ENCODE peak calls at places on chromosomes 6 and 20, in six cellular contexts. I, N, L, X, Q and J are unnamed samples.

GRCh38 chr6:170265655-170266054 is 25.2 kb downstream of the DLL1 start:
- DNase-seq in Q (no peak), I (no peak), N (no peak), X (peak), L (no peak), J (no peak)

GRCh38 chr6:144285798-144286502 is 815 bp downstream of the UTRN start:
- DNase-seq in I (no peak), X (peak), Q (no peak), N (peak), L (peak), J (peak)

GRCh38 chr20:36859282-36859555 is 16.7 kb upstream of the TLDC2 start:
- DNase-seq in Q (no peak), I (no peak), L (no peak), X (no peak), N (no peak), J (no peak)

GRCh38 chr20:62358728-62359490 is 8.2 kb downstream of the LAMA5 start:
- DNase-seq in X (no peak), I (no peak), L (no peak), N (no peak), Q (peak), J (no peak)

GRCh38 chr20:48467622-48468021 is 360.2 kb downstream of the PREX1 start:
- DNase-seq in L (no peak), X (no peak), N (no peak), Q (peak), I (no peak), J (no peak)

GRCh38 chr20:42179768-42180167 is 561.6 kb upstream of the CHD6 start:
- DNase-seq in X (no peak), N (peak), L (no peak), I (no peak), Q (no peak), J (peak)

GRCh38 chr20:4546342-4546741 is 175.4 kb upstream of the PRND start:
- DNase-seq in X (no peak), N (no peak), Q (no peak), I (no peak), L (no peak), J (no peak)

GRCh38 chr6:52389264-52389625 is 27.3 kb downstream of the PAQR8 start:
- DNase-seq in Q (peak), X (no peak), N (no peak), L (no peak), I (no peak), J (no peak)

GRCh38 chr6:75207211-75207984 is 1.5 kb upstream of the COL12A1 start:
- DNase-seq in L (peak), X (peak), N (no peak), Q (no peak), I (no peak), J (peak)

GRCh38 chr6:37566209-37566859 is 66.6 kb upstream of the CCDC167 start:
- DNase-seq in L (no peak), Q (peak), N (peak), I (no peak), X (peak), J (peak)

GRCh38 chr6:1686117-1687098 is 76.7 kb downstream of the FOXC1 start:
- DNase-seq in Q (no peak), I (peak), X (peak), N (peak), L (peak), J (peak)

GRCh38 chr6:130240232-130240631 is 17.5 kb upstream of the SAMD3 start:
- DNase-seq in I (peak), Q (no peak), N (no peak), X (peak), L (peak), J (peak)

DNA sequence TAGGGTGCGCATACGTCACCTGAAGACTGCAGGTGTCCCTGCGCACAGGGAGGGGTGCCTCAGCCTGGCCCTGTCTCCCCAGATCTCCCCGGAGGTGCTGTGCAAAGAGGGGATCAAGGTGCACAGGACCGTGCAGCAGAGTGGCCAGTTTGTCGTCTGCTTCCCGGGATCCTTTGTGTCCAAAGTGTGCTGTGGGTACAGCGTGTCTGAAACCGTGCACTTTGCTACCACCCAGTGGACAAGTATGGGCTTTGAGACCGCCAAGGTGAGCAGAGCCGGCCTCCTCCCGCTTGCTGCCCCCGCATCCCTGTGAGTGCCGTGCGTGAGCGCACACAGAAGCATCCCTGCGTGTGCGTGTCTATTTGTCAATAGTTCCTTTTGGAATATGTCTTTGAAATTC is 150.7 kb downstream of the DTNBP1 start:
- DNase-seq in L (no peak), X (no peak), I (no peak), Q (peak), N (peak), J (peak)
- TF ChIP-seq CTCF in L (peak), X (peak), I (peak), Q (peak), N (peak), J (peak)

DNA sequence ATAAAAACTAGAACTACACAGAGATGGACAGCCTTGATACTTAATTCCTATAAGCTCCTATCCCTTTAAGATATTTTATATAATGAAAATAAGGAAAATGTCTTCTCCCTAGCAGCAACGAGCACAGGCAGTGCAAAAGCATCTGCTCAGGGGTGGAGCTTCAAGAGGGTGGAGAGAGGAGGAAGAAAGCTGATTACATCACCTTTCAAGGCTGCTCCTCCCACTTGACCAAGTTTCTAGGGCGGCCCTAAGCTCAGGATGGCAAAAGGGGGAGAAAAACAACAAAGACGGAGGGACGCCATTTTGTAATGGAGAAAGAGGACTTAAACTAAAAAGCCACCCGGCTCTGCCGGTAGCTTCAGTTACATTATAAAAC is 2.2 kb downstream of the PPP1R10 start:
- DNase-seq in L (peak), Q (peak), I (peak), N (peak), X (peak), J (peak)
- H3K4me3 ChIP-seq in L (peak), Q (peak), I (peak), N (peak), X (peak), J (peak)

GRCh38 chr6:49423817-49424216 is 39.2 kb downstream of the MMUT start:
- DNase-seq in I (no peak), Q (no peak), X (peak), N (no peak), L (no peak), J (peak)
- TF ChIP-seq CTCF in I (no peak), Q (no peak), X (no peak), N (peak), L (peak), J (peak)

DNA sequence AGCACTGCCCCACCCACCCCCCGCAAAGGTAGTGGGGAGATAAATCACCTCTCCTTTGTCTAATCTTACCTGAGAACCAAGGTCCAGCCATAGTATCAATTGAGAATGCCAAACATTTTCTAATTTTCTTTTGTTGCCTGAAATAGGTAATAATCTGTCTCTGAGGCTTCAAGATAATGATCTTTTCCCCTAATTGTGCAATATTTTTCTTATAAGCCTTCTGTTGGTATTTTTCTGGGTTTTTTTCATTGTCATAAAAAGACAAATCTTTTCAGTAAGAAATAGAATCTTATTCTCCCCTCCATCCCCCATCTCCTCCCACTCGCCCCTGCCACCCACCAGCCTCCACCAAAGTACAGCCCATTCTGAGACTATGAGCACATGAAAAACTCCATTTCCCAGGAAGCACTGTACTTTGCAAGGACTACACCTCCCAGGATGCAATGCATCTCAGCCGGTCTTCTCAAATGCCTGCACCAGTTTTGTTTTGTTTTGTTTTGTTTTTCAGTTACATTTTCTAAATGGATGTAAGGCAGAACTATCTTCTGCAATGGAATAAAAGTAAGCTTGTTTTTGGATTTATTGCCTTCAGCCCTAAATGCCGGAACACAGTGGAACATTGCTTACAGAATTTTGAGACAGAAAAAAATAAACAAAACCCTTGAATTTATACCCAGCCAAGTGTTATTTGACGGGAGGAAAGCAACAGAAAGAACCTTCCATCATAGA is 268.0 kb downstream of the TFAP2A start:
- DNase-seq in N (peak), L (peak), I (no peak), X (peak), Q (peak), J (no peak)
- H3K4me3 ChIP-seq in N (peak), L (peak), I (peak), X (no peak), Q (peak), J (no peak)

GRCh38 chr20:1309439-1309847 is 19.5 kb downstream of the SDCBP2 start:
- DNase-seq in I (no peak), N (no peak), L (no peak), Q (no peak), X (no peak), J (no peak)
- TF ChIP-seq CTCF in I (no peak), N (no peak), L (no peak), Q (peak), X (no peak), J (no peak)

DNA sequence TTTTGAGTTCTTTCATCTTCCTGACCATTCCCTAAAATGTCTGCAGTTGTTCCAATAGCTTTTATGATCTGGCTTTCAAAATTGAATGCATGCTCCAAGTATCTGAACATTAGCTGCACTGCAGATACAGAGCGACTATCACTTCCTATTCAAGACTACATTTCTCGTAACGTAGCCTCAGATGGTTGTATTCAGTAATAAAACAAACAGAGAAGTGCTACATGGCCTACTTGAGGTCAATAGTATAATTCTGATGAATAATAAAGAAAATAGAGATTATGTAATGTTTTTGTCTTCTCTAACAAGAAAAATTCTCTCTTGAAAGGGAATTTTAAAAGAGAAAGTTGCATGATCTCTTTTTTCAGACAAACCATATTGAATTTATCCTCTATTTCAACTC is 333.9 kb upstream of the IRAK1BP1 start:
- DNase-seq in N (no peak), I (no peak), X (no peak), Q (no peak), L (peak), J (no peak)
- H3K4me3 ChIP-seq in N (no peak), I (no peak), X (no peak), Q (no peak), L (no peak), J (no peak)

DNA sequence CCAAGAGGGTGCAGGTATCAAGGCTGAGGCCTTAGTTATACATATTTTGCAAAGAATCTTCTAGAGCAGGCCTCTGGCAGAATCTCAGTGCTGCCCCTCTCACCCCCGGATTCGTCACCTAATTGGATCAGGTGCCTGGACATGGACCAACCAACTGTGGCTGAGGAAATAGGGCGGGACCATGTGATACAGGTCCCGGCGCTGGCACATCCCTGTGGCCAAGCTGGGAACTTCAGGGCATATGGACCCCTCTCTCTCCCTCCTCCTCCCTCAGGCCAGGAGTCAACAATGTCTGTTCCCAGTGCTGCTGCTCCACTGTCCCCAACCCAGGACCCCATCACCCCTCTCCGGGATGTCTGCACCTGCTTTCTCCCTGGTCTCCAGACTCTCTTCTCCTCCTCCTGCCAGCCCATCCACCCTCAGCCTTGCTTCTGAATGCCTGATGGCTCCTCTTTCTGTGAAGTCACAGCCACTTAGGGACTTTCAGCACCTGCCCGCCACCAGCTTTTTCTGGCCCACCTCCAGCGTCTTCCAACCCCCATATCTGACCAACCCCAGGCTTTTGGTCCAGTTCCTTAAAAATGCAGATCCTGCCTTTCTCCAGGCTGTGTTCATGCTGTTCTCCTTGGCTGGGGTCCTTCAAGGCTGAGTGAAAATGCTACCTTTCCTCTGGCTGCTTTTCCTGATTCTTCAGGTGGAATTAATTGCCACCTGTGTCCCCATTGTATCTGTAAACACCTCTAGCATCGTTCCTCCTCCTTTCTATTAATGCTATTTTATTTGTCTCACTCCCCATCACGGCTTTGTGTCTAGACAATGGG is 19.0 kb upstream of the MLN start:
- DNase-seq in X (no peak), N (peak), L (no peak), Q (peak), I (no peak), J (peak)
- TF ChIP-seq CTCF in X (peak), N (peak), L (peak), Q (peak), I (peak), J (peak)